ENCODE peak calls at places on chromosomes 1 and 21, in six cellular contexts. W is tibial nerve, D is IMR-90, M is A673, O is A549, Z is ascending aorta. B is an unnamed sample. For H3K4me1, the result is how much of the 10 kb centered on the place peaks cover.

GRCh38 chr1:197774691-197775281 is 494 bp downstream of the DENND1B start:
- DNase-seq in W (no peak), D (peak), M (peak), O (peak), Z (no peak), B (no peak)

GRCh38 chr1:156319664-156320063 is 18.4 kb downstream of the CCT3 start:
- DNase-seq in W (peak), D (peak), M (peak), O (peak), Z (no peak), B (no peak)

GRCh38 chr1:206700445-206701036 is 15.8 kb downstream of the MAPKAPK2 start:
- DNase-seq in W (no peak), D (peak), M (no peak), O (no peak), Z (no peak), B (no peak)

GRCh38 chr21:37367301-37367757 is 756 bp downstream of the DYRK1A start:
- DNase-seq in W (no peak), D (no peak), M (no peak), O (no peak), Z (no peak), B (no peak)

GRCh38 chr1:172359531-172359991 is 60.9 kb upstream of the C1orf105 start:
- DNase-seq in W (no peak), D (peak), M (peak), O (no peak), Z (no peak), B (no peak)

GRCh38 chr1:245345191-245345884 is 190.6 kb downstream of the KIF26B start:
- DNase-seq in W (no peak), D (no peak), M (no peak), O (no peak), Z (no peak), B (no peak)

GRCh38 chr1:217524787-217525520 is 105.9 kb downstream of the GPATCH2 start:
- DNase-seq in W (no peak), D (peak), M (no peak), O (no peak), Z (no peak), B (no peak)

GRCh38 chr1:43531453-43531905 is 796 bp downstream of the PTPRF start:
- DNase-seq in W (no peak), D (no peak), M (peak), O (peak), Z (no peak), B (no peak)

GRCh38 chr1:26972390-26972789 is 12.1 kb upstream of the KDF1 start:
- DNase-seq in W (no peak), D (peak), M (no peak), O (no peak), Z (no peak), B (no peak)

GRCh38 chr1:44049839-44050238 is 18.6 kb upstream of the SLC6A9 start:
- DNase-seq in W (no peak), D (peak), M (no peak), O (no peak), Z (no peak), B (peak)

GRCh38 chr1:111516008-111516535 is 12.6 kb upstream of the ADORA3 start:
- DNase-seq in W (no peak), D (peak), M (peak), O (no peak), Z (no peak), B (peak)

GRCh38 chr21:32426592-32427051 is 14.1 kb downstream of the EVA1C start:
- DNase-seq in W (no peak), D (peak), M (no peak), O (no peak), Z (no peak), B (peak)

GRCh38 chr1:39761016-39761415 is 10.1 kb downstream of the OXCT2 start:
- DNase-seq in W (no peak), D (no peak), M (no peak), O (no peak), Z (no peak), B (no peak)

GRCh38 chr1:6180215-6180577 is at the start of gene CHD5:
- DNase-seq in W (no peak), D (no peak), M (peak), O (no peak), Z (no peak), B (no peak)
- TF ChIP-seq CTCF in W (no peak), D (peak), M (peak), O (peak), Z (no peak), B (peak)

GRCh38 chr1:12603224-12603623 is 14.8 kb downstream of the DHRS3 start:
- DNase-seq in W (no peak), D (no peak), M (no peak), O (no peak), Z (no peak), B (no peak)

GRCh38 chr1:12602633-12603024 is 15.4 kb downstream of the DHRS3 start:
- DNase-seq in W (no peak), D (no peak), M (no peak), O (no peak), Z (no peak), B (no peak)

GRCh38 chr1:12604986-12605385 is 13.0 kb downstream of the DHRS3 start:
- DNase-seq in W (no peak), D (no peak), M (no peak), O (no peak), Z (no peak), B (no peak)

GRCh38 chr1:12601690-12602632 is 16.0 kb downstream of the DHRS3 start:
- DNase-seq in W (no peak), D (peak), M (no peak), O (no peak), Z (peak), B (no peak)

GRCh38 chr1:12604114-12604874 is 13.7 kb downstream of the DHRS3 start:
- DNase-seq in W (no peak), D (peak), M (peak), O (peak), Z (no peak), B (peak)
- H3K4me1 ChIP-seq in W (under half), D (under half), M (under half), O (half or more), Z (half or more), B (under half)

DNA sequence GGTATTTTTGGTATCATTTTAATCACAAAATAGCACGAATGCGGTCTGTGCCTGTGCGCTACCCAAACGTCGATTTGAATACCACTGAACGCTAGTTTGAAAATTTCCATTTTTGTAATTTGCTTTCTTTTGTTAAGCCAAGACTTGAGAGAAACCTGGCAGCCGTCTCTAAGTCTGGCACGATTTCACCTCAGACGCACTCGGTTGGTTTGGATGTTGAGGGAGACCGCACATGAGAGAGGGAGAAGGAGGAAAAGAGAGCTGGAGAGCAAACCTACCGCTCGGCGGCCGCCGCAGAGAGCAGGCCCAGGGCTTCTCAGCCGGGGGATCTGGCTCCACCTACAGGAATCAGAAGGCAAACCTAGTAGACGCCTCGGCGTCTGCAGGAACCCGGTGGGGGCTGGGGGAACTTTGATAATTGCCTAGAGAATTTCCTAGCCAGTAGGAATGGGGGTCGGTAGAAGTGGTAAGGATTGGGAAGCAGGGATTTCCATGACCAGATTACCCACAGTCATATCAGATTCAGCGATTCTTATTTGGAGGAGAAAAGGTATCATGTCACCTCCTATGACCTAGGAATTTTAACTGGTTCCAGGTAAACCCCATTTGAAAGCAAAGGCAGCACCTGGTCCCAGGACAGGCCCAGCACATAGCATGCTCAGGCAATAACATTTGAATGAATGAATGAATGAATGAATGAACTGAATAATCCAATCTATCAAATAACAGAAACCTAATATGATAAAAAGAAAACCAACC is 83.2 kb downstream of the TM2D1 start:
- DNase-seq in W (peak), D (peak), M (peak), O (peak), Z (peak), B (peak)
- TF ChIP-seq CTCF in W (peak), D (peak), M (peak), O (peak), Z (peak), B (peak)

GRCh38 chr1:205444300-205444930 is 11.4 kb downstream of the BLACAT1 start:
- DNase-seq in W (no peak), D (no peak), M (no peak), O (no peak), Z (no peak), B (no peak)
- H3K4me1 ChIP-seq in W (under half), D (under half), M (half or more), O (under half), Z (under half), B (under half)

DNA sequence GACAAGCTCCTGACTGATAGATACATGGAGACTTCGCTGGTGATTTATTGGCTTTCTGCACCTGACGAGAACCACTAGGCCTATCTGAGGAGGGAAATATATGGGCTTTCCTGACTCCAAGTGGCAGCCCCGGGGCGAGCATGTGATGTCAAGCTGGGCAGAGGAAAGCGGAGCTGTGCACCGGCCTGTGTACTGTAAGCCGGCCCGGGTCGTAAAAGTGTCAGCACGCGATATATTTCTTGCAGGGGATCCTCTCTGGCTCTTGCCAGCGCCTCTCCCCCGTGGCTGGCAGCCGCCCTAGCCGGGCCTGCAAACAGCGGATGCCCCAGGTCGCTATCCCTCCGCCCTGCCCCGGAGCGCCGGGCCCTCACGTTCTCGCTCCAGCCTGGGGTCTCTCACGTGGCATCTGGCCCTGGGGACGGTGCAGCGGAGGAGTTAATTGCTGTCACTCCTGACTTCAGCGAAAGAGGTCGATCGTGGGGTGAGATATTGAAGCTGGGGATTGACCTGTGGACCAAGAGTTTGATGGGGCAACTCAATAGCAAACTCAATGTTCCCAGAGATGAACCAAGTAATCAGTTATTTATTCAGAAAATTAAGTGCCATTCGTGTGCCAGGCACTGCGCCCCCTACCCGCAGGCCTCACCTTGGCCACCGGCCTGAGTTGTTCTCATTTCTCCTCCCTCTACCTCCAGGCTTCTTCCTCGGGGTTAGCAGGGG is 41.0 kb upstream of the HAO2 start:
- DNase-seq in W (peak), D (no peak), M (peak), O (no peak), Z (no peak), B (no peak)
- TF ChIP-seq CTCF in W (peak), D (peak), M (no peak), O (no peak), Z (no peak), B (peak)

DNA sequence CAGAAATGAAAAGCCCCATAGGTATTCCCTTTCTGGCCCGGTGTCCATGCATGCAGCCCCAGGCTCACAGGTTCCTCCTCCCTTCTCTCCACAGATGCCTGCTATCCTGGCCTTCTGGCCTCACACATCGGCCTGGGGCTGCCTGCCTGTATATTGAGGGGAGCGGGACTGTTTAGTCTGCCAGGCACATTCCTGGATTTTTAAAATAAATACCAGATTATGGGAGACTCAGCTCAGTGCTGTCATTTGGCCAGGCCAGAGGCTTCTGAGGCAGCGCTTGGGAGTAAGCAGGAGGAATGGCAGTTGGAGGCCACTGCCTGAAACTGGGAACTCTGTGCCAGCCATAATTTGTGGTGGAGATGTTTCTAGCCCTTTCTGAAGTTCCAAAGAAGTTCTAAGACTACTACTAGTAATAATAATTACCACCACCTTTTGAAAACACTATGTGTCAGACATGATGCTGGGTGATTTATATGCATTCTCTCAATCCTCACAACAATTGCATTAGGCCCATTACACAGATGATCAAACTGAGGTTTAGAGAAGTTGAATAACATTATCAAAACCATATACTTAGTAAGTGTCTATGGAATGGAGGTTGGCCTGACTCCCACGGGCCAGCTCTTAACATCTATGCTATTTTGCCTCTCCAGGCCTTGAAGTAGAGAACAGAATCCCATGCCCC is 107.6 kb downstream of the PLXNA2 start:
- DNase-seq in W (no peak), D (peak), M (no peak), O (no peak), Z (no peak), B (no peak)
- H3K4me1 ChIP-seq in W (under half), D (under half), M (under half), O (under half), Z (under half), B (under half)

GRCh38 chr1:31755197-31755611 is 8.9 kb downstream of the ADGRB2 start:
- DNase-seq in W (no peak), D (peak), M (no peak), O (no peak), Z (no peak), B (no peak)

GRCh38 chr1:31756578-31756977 is 7.6 kb downstream of the ADGRB2 start:
- DNase-seq in W (no peak), D (no peak), M (no peak), O (no peak), Z (no peak), B (no peak)

GRCh38 chr1:31757989-31758388 is 6.2 kb downstream of the ADGRB2 start:
- DNase-seq in W (no peak), D (no peak), M (no peak), O (no peak), Z (no peak), B (no peak)

GRCh38 chr1:31755850-31756492 is 8.2 kb downstream of the ADGRB2 start:
- DNase-seq in W (no peak), D (no peak), M (no peak), O (no peak), Z (no peak), B (no peak)

GRCh38 chr1:31757204-31757679 is 6.9 kb downstream of the ADGRB2 start:
- DNase-seq in W (no peak), D (no peak), M (no peak), O (no peak), Z (no peak), B (no peak)
- TF ChIP-seq CTCF in W (no peak), D (peak), M (no peak), O (no peak), Z (no peak), B (peak)

GRCh38 chr21:42236014-42236413 is 17.1 kb downstream of the ABCG1 start:
- DNase-seq in W (no peak), D (no peak), M (no peak), O (no peak), Z (no peak), B (no peak)

GRCh38 chr21:42237577-42237976 is 18.6 kb downstream of the ABCG1 start:
- DNase-seq in W (no peak), D (no peak), M (no peak), O (no peak), Z (no peak), B (no peak)

GRCh38 chr21:42235593-42235992 is 16.7 kb downstream of the ABCG1 start:
- DNase-seq in W (no peak), D (no peak), M (no peak), O (no peak), Z (no peak), B (no peak)

GRCh38 chr21:42237161-42237560 is 18.2 kb downstream of the ABCG1 start:
- DNase-seq in W (no peak), D (no peak), M (no peak), O (no peak), Z (no peak), B (no peak)

DNA sequence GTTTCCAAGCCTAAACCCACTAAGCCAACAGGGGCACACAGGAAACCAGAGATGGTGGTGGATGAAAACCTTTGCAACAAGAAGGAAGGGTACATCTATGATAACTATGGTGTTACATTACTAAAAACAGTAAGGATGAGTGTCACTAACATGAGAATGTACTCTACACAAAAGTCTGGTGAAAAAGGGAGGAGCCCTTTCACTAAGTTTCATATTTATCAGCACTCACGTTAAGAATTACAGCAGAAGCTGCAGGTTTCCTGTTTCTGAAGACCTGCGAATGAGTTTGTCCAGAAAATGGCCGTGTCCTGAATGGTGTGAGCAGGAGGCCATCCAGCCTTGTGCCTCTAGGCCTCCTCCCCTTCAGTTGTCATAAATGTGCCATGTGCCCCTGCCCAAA is 17.8 kb downstream of the ABCG1 start:
- DNase-seq in W (no peak), D (no peak), M (no peak), O (no peak), Z (no peak), B (no peak)
- H3K4me1 ChIP-seq in W (half or more), D (under half), M (under half), O (under half), Z (under half), B (under half)

B was measured in foreskin keratinocyte.